ENCODE peak calls at places on chromosomes 1 and 21, in six cellular contexts. Z is fibroblast of lung, O is uterus, K is lower lobe of right lung, P is ovary, V is foreskin fibroblast. Q is an unnamed sample.

GRCh38 chr1:21914468-21914867 is 22.6 kb downstream of the HSPG2 start:
- DNase-seq in Z (no peak), O (no peak), K (no peak), P (no peak), V (no peak), Q (no peak)

GRCh38 chr1:114956570-114956969 is 73.1 kb upstream of the TSHB start:
- DNase-seq in K (no peak), P (no peak), Z (peak), V (no peak), O (no peak), Q (no peak)

GRCh38 chr1:48808496-48808895 is 31.8 kb upstream of the BEND5 start:
- DNase-seq in K (no peak), Z (no peak), O (no peak), V (no peak), P (no peak), Q (no peak)

GRCh38 chr21:39660596-39660995 is 47.9 kb downstream of the B3GALT5 start:
- DNase-seq in O (peak), P (no peak), K (no peak), V (peak), Z (peak), Q (peak)

GRCh38 chr1:104706631-104707147 is 957.0 kb downstream of the AMY1C start:
- DNase-seq in V (no peak), K (no peak), Z (no peak), O (no peak), P (no peak), Q (no peak)

GRCh38 chr1:109383087-109383779 is 14.5 kb downstream of the SORT1 start:
- DNase-seq in Z (no peak), P (no peak), K (no peak), V (no peak), O (no peak), Q (no peak)

GRCh38 chr1:16888806-16889178 is 7.0 kb upstream of the RNU1-2 start:
- DNase-seq in O (no peak), V (no peak), P (no peak), Z (no peak), K (no peak), Q (no peak)

GRCh38 chr1:45843474-45843905 is 40.1 kb downstream of the MAST2 start:
- DNase-seq in K (no peak), O (no peak), Z (peak), V (no peak), P (no peak), Q (peak)

GRCh38 chr1:160951443-160952128 is 3.0 kb downstream of the ITLN2 start:
- DNase-seq in V (peak), O (no peak), P (peak), Z (peak), K (peak), Q (no peak)

GRCh38 chr21:36159356-36159921 is 2.8 kb downstream of the DOP1B start:
- DNase-seq in O (no peak), P (no peak), K (no peak), Z (no peak), V (no peak), Q (no peak)

GRCh38 chr1:161182214-161182613 is 4.9 kb upstream of the B4GALT3 start:
- DNase-seq in O (no peak), Z (peak), V (peak), K (no peak), P (no peak), Q (no peak)

GRCh38 chr21:34890258-34890723 is 158.8 kb downstream of the RUNX1 start:
- DNase-seq in V (no peak), Z (no peak), K (no peak), O (no peak), P (no peak), Q (no peak)

GRCh38 chr21:34889537-34890257 is 159.4 kb downstream of the RUNX1 start:
- DNase-seq in O (peak), Z (peak), K (peak), P (peak), V (peak), Q (no peak)

GRCh38 chr21:34892196-34892595 is 156.9 kb downstream of the RUNX1 start:
- DNase-seq in K (no peak), O (no peak), V (no peak), P (no peak), Z (peak), Q (no peak)

GRCh38 chr21:34890724-34891609 is 158.1 kb downstream of the RUNX1 start:
- DNase-seq in O (no peak), P (peak), V (no peak), K (peak), Z (peak), Q (no peak)

GRCh38 chr21:34891610-34891943 is 157.5 kb downstream of the RUNX1 start:
- DNase-seq in K (no peak), O (no peak), V (no peak), Z (no peak), P (no peak), Q (no peak)
- TF ChIP-seq CTCF in K (no peak), O (no peak), V (no peak), Z (no peak), P (no peak), Q (no peak)

DNA sequence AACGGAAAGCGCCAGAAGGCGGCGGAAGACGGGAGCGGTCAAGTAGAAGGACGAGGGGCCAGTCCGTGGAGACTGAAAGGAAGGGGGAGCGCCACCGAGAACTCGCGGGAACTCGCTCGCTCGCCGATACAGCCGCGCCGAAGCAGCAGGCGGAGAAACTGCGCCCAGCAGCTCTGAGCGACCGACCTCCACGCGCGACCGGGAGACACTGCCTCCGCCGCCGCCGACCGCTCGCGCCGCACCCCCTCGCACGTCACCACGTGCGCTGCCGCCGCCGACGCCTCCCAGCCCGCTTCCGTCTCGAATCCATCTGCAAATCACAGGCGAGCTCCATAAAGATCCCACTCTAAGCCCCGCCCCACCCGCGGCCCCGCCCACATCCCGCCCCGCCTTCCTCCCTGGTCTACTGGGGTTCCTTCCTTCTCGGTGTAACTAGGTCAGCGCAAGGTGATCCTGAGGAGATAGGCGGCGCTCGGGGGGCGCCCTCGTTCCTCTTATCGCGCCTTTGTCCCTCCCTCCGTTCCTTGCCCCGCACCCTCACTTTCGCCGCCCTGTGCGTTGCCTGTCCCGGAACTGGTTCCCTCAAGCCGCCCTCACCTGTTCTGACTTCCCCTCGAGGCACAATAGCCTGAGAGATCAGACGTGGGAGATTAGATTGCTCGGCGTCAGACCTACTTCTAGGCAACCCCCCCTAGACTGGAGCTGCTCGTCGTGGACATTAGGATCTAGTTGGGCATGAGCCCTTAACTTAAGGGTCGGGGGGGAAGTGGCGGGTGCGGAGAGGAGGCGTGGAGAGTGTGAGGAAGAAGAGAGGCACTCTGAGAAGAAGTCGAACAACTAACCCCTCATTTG is at the start of gene IVNS1ABP:
- DNase-seq in V (peak), O (peak), P (peak), Z (peak), K (peak), Q (peak)
- TF ChIP-seq CTCF in V (no peak), O (peak), P (no peak), Z (no peak), K (peak), Q (no peak)

GRCh38 chr1:190754769-190755168 is 277.1 kb upstream of the BRINP3 start:
- DNase-seq in Z (peak), V (peak), O (no peak), K (no peak), P (no peak), Q (no peak)
- TF ChIP-seq CTCF in Z (no peak), V (no peak), O (no peak), K (no peak), P (no peak), Q (no peak)

DNA sequence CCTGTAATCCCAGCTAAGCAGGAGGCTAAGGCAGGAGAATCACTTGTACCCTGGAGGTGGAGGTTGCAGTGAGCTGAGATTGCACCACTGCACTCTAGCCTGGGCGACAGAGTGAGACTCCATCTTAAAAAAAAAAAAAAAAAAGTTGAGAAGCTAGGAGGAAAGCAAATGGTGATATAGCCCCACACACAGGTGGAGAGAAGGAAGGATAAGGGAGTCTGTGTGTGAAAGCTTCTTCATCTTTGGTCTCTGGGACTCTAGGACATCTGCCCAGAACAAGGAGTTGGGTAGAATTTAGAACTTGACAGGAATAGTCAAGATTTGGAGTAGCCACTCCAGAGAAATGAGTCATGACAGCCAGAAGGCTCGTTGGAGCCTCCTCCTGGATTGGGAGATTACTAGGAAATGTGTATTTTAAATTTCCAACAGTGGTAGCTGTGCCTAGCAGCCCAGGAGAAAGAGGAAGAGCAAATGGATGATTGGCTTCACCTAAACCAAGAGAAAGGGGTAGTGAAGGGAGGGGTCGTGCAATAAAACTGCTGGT is 19.9 kb downstream of the NPL start:
- DNase-seq in O (no peak), P (no peak), K (no peak), Z (no peak), V (no peak), Q (no peak)
- TF ChIP-seq CTCF in O (no peak), P (no peak), K (no peak), Z (no peak), V (no peak), Q (peak)

DNA sequence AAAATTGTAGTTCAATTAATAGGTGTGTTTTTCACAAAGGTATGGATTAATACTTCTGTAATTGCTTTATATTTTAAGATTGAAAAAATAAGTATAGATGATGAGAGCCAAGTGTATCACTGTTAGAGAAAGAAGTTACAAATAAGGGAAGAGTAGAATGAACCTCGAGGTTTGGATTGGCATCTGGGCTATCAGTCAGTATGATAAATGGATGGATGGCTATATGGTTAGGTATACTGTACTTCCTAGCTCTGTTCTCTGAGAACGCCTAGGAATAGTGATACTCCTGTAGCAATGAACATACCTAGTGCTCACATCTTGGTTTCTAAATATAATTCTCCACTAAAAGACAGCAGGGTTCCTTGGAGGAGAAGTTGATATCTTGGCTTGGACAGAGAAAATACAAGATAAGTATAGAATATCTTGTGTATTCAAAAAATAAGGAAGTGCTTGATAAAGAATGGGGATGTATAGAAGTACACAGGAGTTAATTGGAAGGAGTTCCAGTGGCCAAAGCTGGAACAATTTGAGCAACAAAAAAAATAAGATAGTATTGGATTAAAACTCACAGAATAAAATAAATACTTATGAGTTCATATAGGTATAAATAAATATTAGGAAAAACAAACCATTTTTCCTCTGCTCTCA is 12.4 kb downstream of the IPO9 start:
- DNase-seq in K (no peak), O (no peak), Z (no peak), P (no peak), V (no peak), Q (no peak)
- TF ChIP-seq CTCF in K (no peak), O (no peak), Z (no peak), P (no peak), V (no peak), Q (no peak)

GRCh38 chr1:179598631-179599030 is 7.0 kb downstream of the TDRD5 start:
- DNase-seq in K (no peak), V (no peak), O (no peak), P (no peak), Z (no peak), Q (no peak)

GRCh38 chr1:179601093-179601492 is 9.5 kb downstream of the TDRD5 start:
- DNase-seq in O (no peak), V (no peak), Z (no peak), P (no peak), K (no peak), Q (no peak)

GRCh38 chr1:179599623-179600249 is 8.1 kb downstream of the TDRD5 start:
- DNase-seq in O (no peak), V (peak), Z (peak), P (no peak), K (no peak), Q (no peak)
- TF ChIP-seq CTCF in O (peak), V (peak), Z (peak), P (no peak), K (peak), Q (peak)